ENCODE peak calls at places on chromosomes 16 and 17, in seven cellular contexts. H is psoas muscle, I is GM12878, P is ovary, L is lung, Y is IMR-90, B is left ventricle myocardium inferior. C is an unnamed sample.

GRCh38 chr16:16014329-16015224 is 65.2 kb downstream of the ABCC1 start:
- DNase-seq in Y (peak; percentile 62), L (peak; percentile 37), B (peak; percentile 70), H (peak; percentile 75), I (no peak), P (peak; percentile 51), C (peak; percentile 98)

GRCh38 chr17:44444735-44445105 is 55.3 kb upstream of the ITGA2B start:
- DNase-seq in P (no peak), I (no peak), Y (peak; percentile 97), H (no peak), B (no peak), L (no peak), C (no peak)

GRCh38 chr17:57215317-57215716 is 41.0 kb upstream of the MSI2 start:
- DNase-seq in H (no peak), P (no peak), B (no peak), Y (no peak), I (no peak), L (no peak), C (peak; percentile 23)

GRCh38 chr17:30344283-30345088 is 10.6 kb upstream of the TMIGD1 start:
- DNase-seq in Y (peak; percentile 59), P (peak; percentile 28), I (no peak), B (peak; percentile 36), L (peak; percentile 46), H (no peak), C (no peak)

GRCh38 chr17:41058741-41059140 is 1.2 kb downstream of the KRTAP2-3 start:
- DNase-seq in L (no peak), Y (peak; percentile 57), H (no peak), B (no peak), I (no peak), P (no peak), C (no peak)

GRCh38 chr16:89345663-89346150 is 128.2 kb downstream of the ZNF778 start:
- DNase-seq in I (no peak), H (no peak), B (no peak), Y (no peak), P (no peak), L (no peak), C (no peak)

GRCh38 chr16:73069581-73070262 is 21.8 kb upstream of the ZFHX3 start:
- DNase-seq in Y (no peak), H (no peak), B (no peak), P (no peak), I (no peak), L (no peak), C (peak; percentile 46)

GRCh38 chr16:56932588-56933265 is 785 bp downstream of the HERPUD1 start:
- DNase-seq in I (no peak), B (peak; percentile 82), L (peak; percentile 86), P (peak; percentile 78), H (peak; percentile 74), Y (peak; percentile 69), C (peak; percentile 91)

GRCh38 chr17:45307290-45308015 is 9.4 kb downstream of the MAP3K14 start:
- DNase-seq in H (no peak), I (peak; percentile 90), P (peak; percentile 43), L (no peak), B (no peak), Y (peak; percentile 90), C (peak; percentile 46)

GRCh38 chr16:75372236-75372856 is 61.0 kb downstream of the CFDP1 start:
- DNase-seq in P (no peak), I (no peak), B (no peak), Y (peak; percentile 59), L (no peak), H (no peak), C (no peak)

GRCh38 chr17:76054112-76054476 is 18.2 kb downstream of the SRP68 start:
- DNase-seq in Y (peak; percentile 40), B (no peak), P (no peak), L (no peak), I (no peak), H (no peak), C (no peak)

GRCh38 chr16:54030451-54030850 is 256.1 kb downstream of the IRX3 start:
- DNase-seq in I (no peak), Y (no peak), H (no peak), B (no peak), L (no peak), P (no peak), C (no peak)

GRCh38 chr17:67272312-67273050 is 27.5 kb upstream of the HELZ start:
- DNase-seq in B (no peak), L (no peak), I (no peak), H (no peak), Y (no peak), P (no peak), C (no peak)

GRCh38 chr17:13759936-13760335 is 158.2 kb upstream of the HS3ST3A1 start:
- DNase-seq in I (no peak), P (no peak), H (no peak), Y (no peak), L (no peak), B (no peak), C (no peak)

GRCh38 chr16:10740000-10740844 is 3.4 kb upstream of the NUBP1 start:
- DNase-seq in Y (no peak), P (peak; percentile 13), L (no peak), H (no peak), I (no peak), B (no peak), C (no peak)

GRCh38 chr17:80691784-80692183 is 147.1 kb downstream of the RPTOR start:
- DNase-seq in B (no peak), I (no peak), P (no peak), H (no peak), L (no peak), Y (no peak), C (no peak)

GRCh38 chr17:35653619-35654361 is 66.7 kb downstream of the AP2B1 start:
- DNase-seq in B (no peak), I (no peak), Y (no peak), P (no peak), L (no peak), H (no peak), C (no peak)

GRCh38 chr16:78363843-78364242 is 264.4 kb downstream of the WWOX start:
- DNase-seq in Y (no peak), L (no peak), H (no peak), P (no peak), B (no peak), I (no peak), C (no peak)

GRCh38 chr16:82432261-82432660 is 194.5 kb upstream of the CDH13 start:
- DNase-seq in I (no peak), L (no peak), P (no peak), H (no peak), B (no peak), Y (no peak), C (no peak)

GRCh38 chr17:44335515-44336356 is 9.4 kb upstream of the GRN start:
- DNase-seq in L (no peak), P (no peak), B (no peak), Y (no peak), I (no peak), H (no peak), C (no peak)

GRCh38 chr16:68645494-68646388 is 631 bp downstream of the CDH3 start:
- DNase-seq in I (no peak), H (no peak), P (peak; percentile 75), B (no peak), L (no peak), Y (no peak), C (no peak)

GRCh38 chr16:77306050-77306616 is 106.9 kb downstream of the SYCE1L start:
- DNase-seq in Y (no peak), P (no peak), B (no peak), L (no peak), I (no peak), H (no peak), C (no peak)

GRCh38 chr16:57594531-57595031 is 33.8 kb upstream of the ADGRG1 start:
- DNase-seq in B (no peak), H (no peak), L (no peak), I (no peak), P (no peak), Y (no peak), C (no peak)

GRCh38 chr17:81509687-81510523 is 2.7 kb downstream of the ACTG1 start:
- DNase-seq in L (no peak), H (no peak), I (no peak), P (no peak), Y (no peak), B (no peak), C (no peak)

GRCh38 chr17:59287887-59288286 is 43.6 kb upstream of the YPEL2 start:
- DNase-seq in P (no peak), Y (no peak), I (no peak), H (no peak), B (no peak), L (no peak), C (no peak)

DNA sequence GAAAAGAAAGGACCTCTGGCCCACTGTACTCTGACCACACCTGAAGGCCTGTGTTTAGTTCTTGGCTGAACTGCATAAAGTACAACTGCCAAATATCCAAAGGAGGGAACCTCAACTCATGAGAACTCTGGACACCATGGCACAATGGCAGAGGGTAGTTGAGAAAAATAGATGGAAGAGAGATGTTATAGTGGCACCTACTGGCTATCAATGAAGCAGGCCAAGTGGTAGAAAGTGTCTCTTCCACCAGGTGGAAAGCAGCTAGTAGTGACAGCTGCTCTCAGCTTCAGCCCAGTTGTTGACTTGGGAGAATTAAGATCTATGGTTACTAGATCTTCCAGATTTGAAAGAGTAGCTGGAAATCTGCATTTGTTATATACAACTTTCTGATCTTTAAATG is 3.2 kb downstream of the MED31 start:
- DNase-seq in H (no peak), B (no peak), Y (no peak), I (no peak), P (no peak), L (no peak), C (no peak)
- TF ChIP-seq CTCF in H (no peak), B (no peak), Y (peak; percentile 37), I (peak; percentile 38), P (no peak), L (no peak), C (no peak)

GRCh38 chr17:7620835-7621234 is 6.1 kb upstream of the FXR2 start:
- DNase-seq in I (no peak), H (no peak), L (no peak), P (no peak), Y (no peak), B (no peak), C (no peak)
- H3K4me1 ChIP-seq in I (no peaks in the 10 kb centered on the region), H (peaks cover under 1% of the 10 kb centered on the region), L (no peaks in the 10 kb centered on the region), P (no peaks in the 10 kb centered on the region), Y (no peaks in the 10 kb centered on the region), B (no peaks in the 10 kb centered on the region), C (no peaks in the 10 kb centered on the region)

GRCh38 chr16:2753523-2754020 is 1.1 kb downstream of the SRRM2 start:
- DNase-seq in H (no peak), L (no peak), B (no peak), I (no peak), P (no peak), Y (no peak), C (no peak)
- TF ChIP-seq CTCF in H (no peak), L (no peak), B (no peak), I (no peak), P (no peak), Y (no peak), C (no peak)

GRCh38 chr17:7886227-7887037 is 2.2 kb upstream of the CHD3 start:
- DNase-seq in Y (peak; percentile 7), I (no peak), L (peak; percentile 37), H (no peak), P (peak; percentile 68), B (no peak), C (no peak)

GRCh38 chr17:7888184-7888920 is at the start of gene CHD3:
- DNase-seq in B (no peak), Y (peak; percentile 21), H (no peak), I (no peak), L (peak; percentile 51), P (peak; percentile 49), C (no peak)

GRCh38 chr17:7889166-7889584 is 586 bp downstream of the CHD3 start:
- DNase-seq in Y (peak; percentile 86), P (peak; percentile 93), B (peak; percentile 97), H (peak; percentile 97), I (no peak), L (peak; percentile 98), C (peak; percentile 99)

GRCh38 chr17:7887038-7887481 is 1.5 kb upstream of the CHD3 start:
- DNase-seq in I (no peak), L (no peak), H (no peak), P (no peak), Y (no peak), B (no peak), C (no peak)

GRCh38 chr17:7887482-7888183 is 956 bp upstream of the CHD3 start:
- DNase-seq in L (peak; percentile 92), H (peak; percentile 90), Y (peak; percentile 98), I (peak; percentile 75), B (peak; percentile 93), P (peak; percentile 89), C (peak; percentile 96)
- H3K4me1 ChIP-seq in L (peaks cover 15% of the 10 kb centered on the region), H (peaks cover 46% of the 10 kb centered on the region), Y (peaks cover 24% of the 10 kb centered on the region), I (peaks cover 6% of the 10 kb centered on the region), B (peaks cover 58% of the 10 kb centered on the region), P (peaks cover 18% of the 10 kb centered on the region), C (peaks cover 48% of the 10 kb centered on the region)

C was measured in tibial artery.